ENCODE peak calls at places on chromosomes 6 and 20, in five cellular contexts. One of them, this sample, is unnamed.

GRCh38 chr6:53862517-53863457 is 68.0 kb downstream of the LRRC1 start:
- DNase-seq in RWPE1: no peak
- DNase-seq in activated T-helper 1 cell treated with Interleukin-2 at 50 U/mL for 16 hours: no peak
- DNase-seq in ACHN: no peak
- DNase-seq in choroid plexus epithelial cell: peak
- DNase-seq in this sample: peak

GRCh38 chr20:24959591-24960301 is 10.7 kb downstream of the CST7 start:
- DNase-seq in activated T-helper 1 cell treated with Interleukin-2 at 50 U/mL for 16 hours: no peak
- DNase-seq in ACHN: no peak
- DNase-seq in choroid plexus epithelial cell: no peak
- DNase-seq in RWPE1: no peak
- DNase-seq in this sample: no peak

GRCh38 chr6:71383891-71384489 is 95.4 kb downstream of the OGFRL1 start:
- DNase-seq in choroid plexus epithelial cell: peak
- DNase-seq in activated T-helper 1 cell treated with Interleukin-2 at 50 U/mL for 16 hours: no peak
- DNase-seq in ACHN: peak
- DNase-seq in RWPE1: no peak
- DNase-seq in this sample: no peak

GRCh38 chr6:17705428-17705777 is 1.3 kb downstream of the NUP153 start:
- DNase-seq in choroid plexus epithelial cell: peak
- DNase-seq in ACHN: peak
- DNase-seq in RWPE1: peak
- DNase-seq in activated T-helper 1 cell treated with Interleukin-2 at 50 U/mL for 16 hours: no peak
- DNase-seq in this sample: peak

GRCh38 chr6:7276199-7276524 is 36.8 kb downstream of the SSR1 start:
- DNase-seq in choroid plexus epithelial cell: no peak
- DNase-seq in activated T-helper 1 cell treated with Interleukin-2 at 50 U/mL for 16 hours: no peak
- DNase-seq in ACHN: no peak
- DNase-seq in RWPE1: no peak
- DNase-seq in this sample: no peak

GRCh38 chr6:43113431-43114260 is 37.5 kb downstream of the PTK7 start:
- DNase-seq in ACHN: no peak
- DNase-seq in activated T-helper 1 cell treated with Interleukin-2 at 50 U/mL for 16 hours: no peak
- DNase-seq in choroid plexus epithelial cell: no peak
- DNase-seq in RWPE1: no peak
- DNase-seq in this sample: no peak

GRCh38 chr6:138086573-138087196 is 20.5 kb downstream of the PERP start:
- DNase-seq in choroid plexus epithelial cell: peak
- DNase-seq in ACHN: no peak
- DNase-seq in RWPE1: peak
- DNase-seq in activated T-helper 1 cell treated with Interleukin-2 at 50 U/mL for 16 hours: no peak
- DNase-seq in this sample: no peak

GRCh38 chr6:169172946-169173345 is 80.7 kb downstream of the THBS2 start:
- DNase-seq in activated T-helper 1 cell treated with Interleukin-2 at 50 U/mL for 16 hours: no peak
- DNase-seq in choroid plexus epithelial cell: peak
- DNase-seq in RWPE1: no peak
- DNase-seq in ACHN: no peak
- DNase-seq in this sample: no peak

GRCh38 chr20:46137816-46138215 is 19.7 kb downstream of the CD40 start:
- DNase-seq in activated T-helper 1 cell treated with Interleukin-2 at 50 U/mL for 16 hours: no peak
- DNase-seq in ACHN: no peak
- DNase-seq in RWPE1: no peak
- DNase-seq in choroid plexus epithelial cell: no peak
- DNase-seq in this sample: no peak

GRCh38 chr6:31272856-31273626 is 1.1 kb upstream of the HLA-C start:
- DNase-seq in choroid plexus epithelial cell: no peak
- DNase-seq in RWPE1: no peak
- DNase-seq in ACHN: no peak
- DNase-seq in activated T-helper 1 cell treated with Interleukin-2 at 50 U/mL for 16 hours: no peak
- DNase-seq in this sample: no peak

GRCh38 chr20:61934716-61935530 is 130.8 kb downstream of the TAF4 start:
- DNase-seq in choroid plexus epithelial cell: peak
- DNase-seq in activated T-helper 1 cell treated with Interleukin-2 at 50 U/mL for 16 hours: no peak
- DNase-seq in RWPE1: no peak
- DNase-seq in ACHN: no peak
- DNase-seq in this sample: peak

GRCh38 chr20:36573798-36574277 is 441 bp downstream of the TGIF2 start:
- DNase-seq in choroid plexus epithelial cell: no peak
- DNase-seq in ACHN: no peak
- DNase-seq in RWPE1: no peak
- DNase-seq in activated T-helper 1 cell treated with Interleukin-2 at 50 U/mL for 16 hours: no peak
- DNase-seq in this sample: no peak

GRCh38 chr6:29834564-29835436 is 7.2 kb downstream of the HLA-G start:
- DNase-seq in RWPE1: no peak
- DNase-seq in choroid plexus epithelial cell: peak
- DNase-seq in ACHN: no peak
- DNase-seq in activated T-helper 1 cell treated with Interleukin-2 at 50 U/mL for 16 hours: peak
- DNase-seq in this sample: no peak

GRCh38 chr6:12336121-12336971 is 46.2 kb downstream of the EDN1 start:
- DNase-seq in RWPE1: no peak
- DNase-seq in ACHN: no peak
- DNase-seq in activated T-helper 1 cell treated with Interleukin-2 at 50 U/mL for 16 hours: no peak
- DNase-seq in choroid plexus epithelial cell: no peak
- DNase-seq in this sample: no peak

GRCh38 chr20:25360631-25361286 is 29.9 kb downstream of the ABHD12 start:
- DNase-seq in ACHN: peak
- DNase-seq in choroid plexus epithelial cell: peak
- DNase-seq in RWPE1: peak
- DNase-seq in activated T-helper 1 cell treated with Interleukin-2 at 50 U/mL for 16 hours: no peak
- DNase-seq in this sample: peak

GRCh38 chr20:51488331-51488730 is 54.2 kb downstream of the NFATC2 start:
- DNase-seq in RWPE1: no peak
- DNase-seq in ACHN: no peak
- DNase-seq in choroid plexus epithelial cell: no peak
- DNase-seq in activated T-helper 1 cell treated with Interleukin-2 at 50 U/mL for 16 hours: no peak
- DNase-seq in this sample: peak

GRCh38 chr6:16539086-16539931 is 222.0 kb downstream of the ATXN1 start:
- DNase-seq in activated T-helper 1 cell treated with Interleukin-2 at 50 U/mL for 16 hours: no peak
- DNase-seq in RWPE1: peak
- DNase-seq in ACHN: no peak
- DNase-seq in choroid plexus epithelial cell: no peak
- DNase-seq in this sample: no peak

GRCh38 chr20:8043687-8044278 is 24.2 kb upstream of the TMX4 start:
- DNase-seq in ACHN: peak
- DNase-seq in activated T-helper 1 cell treated with Interleukin-2 at 50 U/mL for 16 hours: no peak
- DNase-seq in choroid plexus epithelial cell: peak
- DNase-seq in RWPE1: peak
- DNase-seq in this sample: no peak

GRCh38 chr6:88349511-88349910 is 183.4 kb upstream of the CNR1 start:
- DNase-seq in choroid plexus epithelial cell: peak
- DNase-seq in ACHN: no peak
- DNase-seq in RWPE1: peak
- DNase-seq in activated T-helper 1 cell treated with Interleukin-2 at 50 U/mL for 16 hours: no peak
- DNase-seq in this sample: no peak

GRCh38 chr6:43125119-43125518 is 46.0 kb upstream of the SRF start:
- DNase-seq in activated T-helper 1 cell treated with Interleukin-2 at 50 U/mL for 16 hours: no peak
- DNase-seq in RWPE1: no peak
- DNase-seq in choroid plexus epithelial cell: peak
- DNase-seq in ACHN: no peak
- DNase-seq in this sample: peak

GRCh38 chr20:57576002-57576401 is 15.1 kb downstream of the PCK1 start:
- DNase-seq in activated T-helper 1 cell treated with Interleukin-2 at 50 U/mL for 16 hours: no peak
- DNase-seq in ACHN: no peak
- DNase-seq in RWPE1: no peak
- DNase-seq in choroid plexus epithelial cell: no peak
- DNase-seq in this sample: no peak

GRCh38 chr6:158960046-158960445 is 40.0 kb downstream of the RSPH3 start:
- DNase-seq in activated T-helper 1 cell treated with Interleukin-2 at 50 U/mL for 16 hours: no peak
- DNase-seq in RWPE1: no peak
- DNase-seq in ACHN: no peak
- DNase-seq in choroid plexus epithelial cell: no peak
- DNase-seq in this sample: no peak

GRCh38 chr6:30793521-30794194 is 49.3 kb upstream of the IER3 start:
- DNase-seq in RWPE1: no peak
- DNase-seq in ACHN: no peak
- DNase-seq in activated T-helper 1 cell treated with Interleukin-2 at 50 U/mL for 16 hours: no peak
- DNase-seq in choroid plexus epithelial cell: peak
- DNase-seq in this sample: no peak

GRCh38 chr20:58246346-58246745 is 17.9 kb upstream of the ANKRD60 start:
- DNase-seq in choroid plexus epithelial cell: peak
- DNase-seq in ACHN: peak
- DNase-seq in activated T-helper 1 cell treated with Interleukin-2 at 50 U/mL for 16 hours: no peak
- DNase-seq in RWPE1: no peak
- DNase-seq in this sample: no peak

GRCh38 chr20:63957690-63958441 is 1.6 kb upstream of the UCKL1 start:
- DNase-seq in ACHN: no peak
- DNase-seq in choroid plexus epithelial cell: no peak
- DNase-seq in activated T-helper 1 cell treated with Interleukin-2 at 50 U/mL for 16 hours: no peak
- DNase-seq in RWPE1: peak
- DNase-seq in this sample: no peak

GRCh38 chr6:65202738-65203137 is 504.3 kb downstream of the EYS start:
- DNase-seq in RWPE1: no peak
- DNase-seq in choroid plexus epithelial cell: no peak
- DNase-seq in activated T-helper 1 cell treated with Interleukin-2 at 50 U/mL for 16 hours: no peak
- DNase-seq in ACHN: no peak
- DNase-seq in this sample: no peak

GRCh38 chr6:35170891-35171290 is 29.8 kb upstream of the TCP11 start:
- DNase-seq in ACHN: no peak
- DNase-seq in RWPE1: no peak
- DNase-seq in choroid plexus epithelial cell: no peak
- DNase-seq in activated T-helper 1 cell treated with Interleukin-2 at 50 U/mL for 16 hours: no peak
- DNase-seq in this sample: no peak

GRCh38 chr6:154791561-154792317 is 58.5 kb downstream of the SCAF8 start:
- DNase-seq in ACHN: no peak
- DNase-seq in RWPE1: peak
- DNase-seq in choroid plexus epithelial cell: peak
- DNase-seq in activated T-helper 1 cell treated with Interleukin-2 at 50 U/mL for 16 hours: no peak
- DNase-seq in this sample: peak

GRCh38 chr6:163416640-163417253 is 2.2 kb downstream of the QKI start:
- DNase-seq in RWPE1: peak
- DNase-seq in activated T-helper 1 cell treated with Interleukin-2 at 50 U/mL for 16 hours: no peak
- DNase-seq in ACHN: peak
- DNase-seq in choroid plexus epithelial cell: peak
- DNase-seq in this sample: peak

GRCh38 chr20:50980851-50981713 is 22.5 kb downstream of the MOCS3 start:
- DNase-seq in activated T-helper 1 cell treated with Interleukin-2 at 50 U/mL for 16 hours: peak
- DNase-seq in RWPE1: peak
- DNase-seq in choroid plexus epithelial cell: peak
- DNase-seq in ACHN: peak
- DNase-seq in this sample: no peak